ENCODE peak calls at places on chromosomes 12 and 14, in four cellular contexts. W is pancreas, X is ascending aorta, A is hepatocyte. P is an unnamed sample.

GRCh38 chr12:47164730-47165439 is 85.1 kb upstream of the AMIGO2 start:
- DNase-seq in W (no peak), X (no peak), A (no peak), P (no peak)

GRCh38 chr14:95248422-95248821 is 71.3 kb downstream of the CLMN start:
- DNase-seq in W (no peak), X (no peak), A (no peak), P (no peak)

GRCh38 chr14:27389402-27389801 is 791.6 kb upstream of the NOVA1 start:
- DNase-seq in W (no peak), X (no peak), A (no peak), P (no peak)

GRCh38 chr14:21049263-21049662 is 7.1 kb downstream of the RNASE7 start:
- DNase-seq in W (no peak), X (no peak), A (no peak), P (no peak)

GRCh38 chr12:45781080-45781479 is 51.6 kb downstream of the ARID2 start:
- DNase-seq in W (no peak), X (no peak), A (no peak), P (no peak)

GRCh38 chr12:2845280-2845679 is 10.4 kb upstream of the NRIP2 start:
- DNase-seq in W (no peak), X (no peak), A (no peak), P (no peak)

GRCh38 chr12:132638541-132639408 is 20.2 kb downstream of the P2RX2 start:
- DNase-seq in W (peak; percentile 58), X (no peak), A (peak; percentile 84), P (peak; percentile 49)

GRCh38 chr14:49173765-49174373 is 412.3 kb downstream of the RPS29 start:
- DNase-seq in W (no peak), X (no peak), A (peak; percentile 84), P (peak; percentile 57)

GRCh38 chr12:76375470-76375869 is 27.3 kb upstream of the BBS10 start:
- DNase-seq in W (no peak), X (no peak), A (no peak), P (no peak)

GRCh38 chr12:49763006-49763591 is 21.7 kb downstream of the TMBIM6 start:
- DNase-seq in W (peak; percentile 81), X (peak; percentile 28), A (peak; percentile 74), P (peak; percentile 38)

GRCh38 chr12:125005652-125006051 is 12.2 kb downstream of the BRI3BP start:
- DNase-seq in W (no peak), X (no peak), A (no peak), P (no peak)

GRCh38 chr14:78758333-78758732 is 588.2 kb downstream of the NRXN3 start:
- DNase-seq in W (no peak), X (no peak), A (peak; percentile 43), P (no peak)

GRCh38 chr14:68549057-68549421 is 243.8 kb downstream of the ZFP36L1 start:
- DNase-seq in W (no peak), X (no peak), A (no peak), P (peak; percentile 52)

GRCh38 chr14:69650948-69651369 is 39.6 kb downstream of the SUSD6 start:
- DNase-seq in W (no peak), X (no peak), A (no peak), P (peak; percentile 44)

GRCh38 chr14:103721334-103722120 is 5.9 kb downstream of the ZFYVE21 start:
- DNase-seq in W (no peak), X (no peak), A (no peak), P (peak; percentile 66)

GRCh38 chr12:116508145-116509121 is 50.7 kb upstream of the MAP1LC3B2 start:
- DNase-seq in W (peak; percentile 59), X (no peak), A (no peak), P (no peak)

GRCh38 chr12:16093825-16094224 is 182.7 kb downstream of the DERA start:
- DNase-seq in W (no peak), X (no peak), A (no peak), P (no peak)

GRCh38 chr12:97650242-97650641 is 187.6 kb downstream of the RMST start:
- DNase-seq in W (no peak), X (no peak), A (peak; percentile 11), P (peak; percentile 4)

GRCh38 chr12:89884917-89885316 is 176.3 kb upstream of the ATP2B1 start:
- DNase-seq in W (no peak), X (no peak), A (no peak), P (no peak)

GRCh38 chr12:93894391-93895095 is 217.4 kb downstream of the CRADD start:
- DNase-seq in W (no peak), X (peak; percentile 57), A (peak; percentile 48), P (no peak)

GRCh38 chr12:50411051-50411660 is 10.5 kb downstream of the LARP4 start:
- DNase-seq in W (no peak), X (no peak), A (no peak), P (no peak)

GRCh38 chr12:94152292-94153083 is 4.1 kb downstream of the PLXNC1 start:
- DNase-seq in W (no peak), X (no peak), A (peak; percentile 40), P (no peak)

GRCh38 chr14:76219873-76220272 is 68.2 kb downstream of the GPATCH2L start:
- DNase-seq in W (no peak), X (no peak), A (no peak), P (no peak)

GRCh38 chr12:25058619-25059018 is 109.7 kb upstream of the BCAT1 start:
- DNase-seq in W (no peak), X (no peak), A (no peak), P (no peak)

GRCh38 chr12:31118347-31118830 is 44.7 kb downstream of the DDX11 start:
- DNase-seq in W (no peak), X (no peak), A (peak; percentile 49), P (peak; percentile 16)
- H3K27ac ChIP-seq in W (no peak overlapping the region), X (no peak overlapping the region), A (no peak overlapping the region), P (no peak overlapping the region)

GRCh38 chr12:55704824-55705780 is 2.6 kb downstream of the ITGA7 start:
- DNase-seq in W (no peak), X (no peak), A (no peak), P (no peak)
- H3K27ac ChIP-seq in W (no peak overlapping the region), X (peak overlapping the region; percentile 95), A (no peak overlapping the region), P (no peak overlapping the region)

DNA sequence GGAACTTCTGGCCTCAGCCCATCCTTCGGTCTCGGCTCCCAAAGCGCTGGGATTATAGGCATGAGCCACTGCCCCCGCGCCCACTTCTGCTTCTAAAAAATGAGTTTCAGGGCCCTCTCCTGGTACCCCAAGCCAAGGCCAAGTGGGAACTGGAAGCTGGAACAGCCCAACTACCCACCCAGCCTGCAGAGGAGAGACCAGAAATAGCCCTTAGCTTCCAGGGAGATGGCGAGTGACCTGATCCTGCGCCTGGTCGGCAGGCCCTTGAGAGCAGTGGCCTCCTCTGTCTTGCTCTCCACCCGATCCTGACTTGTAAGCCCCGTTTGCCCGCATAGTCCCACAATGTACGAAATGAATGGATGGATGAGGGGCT is 31.2 kb upstream of the PLEKHG6 start:
- DNase-seq in W (no peak), X (no peak), A (no peak), P (no peak)
- H3K27ac ChIP-seq in W (peak overlapping the region; percentile 95), X (peak overlapping the region; percentile 82), A (peak overlapping the region; percentile 50), P (peak overlapping the region; percentile 87)

GRCh38 chr14:100279133-100279532 is 27.1 kb downstream of the SLC25A29 start:
- DNase-seq in W (no peak), X (no peak), A (no peak), P (no peak)
- H3K27ac ChIP-seq in W (no peak overlapping the region), X (no peak overlapping the region), A (no peak overlapping the region), P (peak overlapping the region; percentile 52)

GRCh38 chr12:95808146-95808545 is 17.6 kb upstream of the NTN4 start:
- DNase-seq in W (no peak), X (no peak), A (no peak), P (no peak)

GRCh38 chr12:95805864-95806669 is 15.5 kb upstream of the NTN4 start:
- DNase-seq in W (no peak), X (no peak), A (peak; percentile 37), P (peak; percentile 83)

GRCh38 chr12:95803817-95804216 is 13.3 kb upstream of the NTN4 start:
- DNase-seq in W (no peak), X (no peak), A (no peak), P (no peak)

GRCh38 chr12:95802482-95803264 is 12.1 kb upstream of the NTN4 start:
- DNase-seq in W (no peak), X (no peak), A (peak; percentile 80), P (peak; percentile 88)

GRCh38 chr12:95804296-95804695 is 13.7 kb upstream of the NTN4 start:
- DNase-seq in W (no peak), X (no peak), A (peak; percentile 14), P (no peak)
- H3K27ac ChIP-seq in W (no peak overlapping the region), X (no peak overlapping the region), A (peak overlapping the region; percentile 70), P (no peak overlapping the region)

GRCh38 chr12:108637222-108637621 is 3.5 kb upstream of the SELPLG start:
- DNase-seq in W (no peak), X (no peak), A (no peak), P (no peak)

GRCh38 chr12:108637631-108638030 is 3.9 kb upstream of the SELPLG start:
- DNase-seq in W (no peak), X (no peak), A (no peak), P (no peak)

GRCh38 chr12:108635201-108635996 is 1.7 kb upstream of the SELPLG start:
- DNase-seq in W (no peak), X (no peak), A (no peak), P (no peak)

GRCh38 chr12:108634225-108634795 is 616 bp upstream of the SELPLG start:
- DNase-seq in W (peak; percentile 50), X (no peak), A (no peak), P (no peak)

DNA sequence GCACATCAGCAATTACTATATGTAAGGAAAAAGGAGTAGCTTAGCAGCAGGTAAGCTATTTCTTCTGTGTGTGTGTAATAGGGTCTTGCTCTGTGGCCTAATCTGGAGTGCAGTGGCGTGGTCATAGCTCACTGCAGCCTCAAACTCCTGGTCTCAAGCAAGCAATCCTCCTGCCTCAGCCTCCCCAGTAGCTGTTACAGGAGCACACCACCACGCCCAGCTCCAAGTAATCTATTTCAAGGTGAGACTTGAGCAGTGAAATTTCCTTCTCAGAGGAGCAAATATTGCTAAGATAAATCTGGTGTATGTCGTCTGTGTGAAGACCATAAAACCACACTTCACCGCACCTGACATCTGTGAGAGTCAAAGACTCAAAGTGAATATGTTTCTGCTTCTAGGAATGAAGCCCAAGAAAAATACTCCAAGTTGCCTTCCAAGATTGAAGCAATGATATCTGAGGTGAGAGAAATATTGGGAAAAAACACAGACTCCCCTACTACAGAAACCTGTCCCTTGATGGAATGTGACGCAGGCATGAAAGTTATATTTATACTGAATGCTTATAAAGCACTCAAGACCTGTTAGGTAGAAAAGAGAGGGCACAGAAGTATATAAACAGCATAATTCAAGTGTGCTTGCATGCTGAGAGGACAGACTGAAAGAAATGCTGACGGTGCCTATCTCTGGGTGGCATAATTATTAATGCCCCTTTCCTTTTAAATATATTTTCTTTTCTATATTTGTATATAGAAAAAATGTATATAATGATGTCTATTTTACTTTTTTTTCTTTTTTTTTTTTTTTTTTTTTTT is 2.5 kb upstream of the SELPLG start:
- DNase-seq in W (no peak), X (no peak), A (no peak), P (no peak)
- H3K27ac ChIP-seq in W (no peak overlapping the region), X (no peak overlapping the region), A (no peak overlapping the region), P (no peak overlapping the region)

DNA sequence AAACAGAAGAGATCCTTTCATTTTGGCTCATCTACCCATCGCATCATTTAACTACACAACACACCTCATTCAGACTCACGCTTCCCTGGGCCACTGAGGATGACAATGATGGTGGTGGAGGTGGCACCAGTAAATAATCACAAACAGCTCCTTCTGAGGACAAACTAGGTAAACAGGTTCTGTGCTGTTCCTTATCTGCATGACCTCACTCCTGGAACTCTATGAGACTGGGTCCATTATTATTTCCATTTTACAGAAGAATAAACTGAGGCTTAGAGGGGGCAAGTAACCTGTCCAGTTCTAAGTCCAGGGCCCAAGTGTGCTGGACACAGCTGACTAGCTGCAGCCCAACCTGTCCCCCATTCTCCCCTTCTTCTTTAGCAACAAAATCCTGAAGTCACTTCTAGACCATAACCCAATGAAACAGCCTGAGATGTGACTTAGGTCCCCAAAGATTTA is 50.4 kb downstream of the ITPK1 start:
- DNase-seq in W (no peak), X (no peak), A (no peak), P (no peak)
- H3K27ac ChIP-seq in W (no peak overlapping the region), X (peak overlapping the region; percentile 74), A (no peak overlapping the region), P (no peak overlapping the region)

P was measured in RWPE1.